ENCODE peak calls at places on chromosome 5, in eight cellular contexts. X is thyroid gland, V is adrenal gland, J is sigmoid colon, F is right atrium auricular region, Q is hepatocyte, L is aorta, B is psoas muscle. T is an unnamed sample.
A peak's percentile ranks its signal among the peaks of the same experiment; 100 is the strongest.

GRCh38 chr5:44506561-44506960 is 117.3 kb upstream of the FGF10 start:
- DNase-seq in Q (no peak), L (no peak), B (no peak), X (no peak), F (no peak), J (no peak), V (no peak), T (no peak)

GRCh38 chr5:59300930-59301329 is 592.6 kb downstream of the PDE4D start:
- DNase-seq in V (no peak), Q (peak; percentile 14), J (no peak), L (no peak), F (no peak), B (no peak), X (no peak), T (no peak)

GRCh38 chr5:174307031-174307408 is 261.5 kb downstream of the NSG2 start:
- DNase-seq in F (peak; percentile 21), V (no peak), J (no peak), X (no peak), Q (no peak), B (no peak), L (no peak), T (no peak)

GRCh38 chr5:150465926-150466325 is 16.4 kb upstream of the RPS14 start:
- DNase-seq in X (no peak), Q (no peak), V (peak; percentile 63), F (no peak), B (no peak), L (no peak), J (no peak), T (no peak)

GRCh38 chr5:67262202-67262601 is 65.6 kb upstream of the CD180 start:
- DNase-seq in F (no peak), Q (no peak), V (no peak), L (no peak), X (no peak), B (no peak), J (no peak), T (no peak)

GRCh38 chr5:122192883-122193496 is 63.6 kb downstream of the ZNF474 start:
- DNase-seq in X (peak; percentile 7), L (no peak), Q (peak; percentile 85), J (no peak), F (no peak), B (no peak), V (peak; percentile 57), T (peak; percentile 22)

GRCh38 chr5:132458226-132458560 is 32.4 kb downstream of the IRF1 start:
- DNase-seq in Q (no peak), V (no peak), J (no peak), B (no peak), F (no peak), L (no peak), X (no peak), T (no peak)

GRCh38 chr5:15480436-15480835 is 19.5 kb upstream of the FBXL7 start:
- DNase-seq in F (no peak), Q (no peak), L (no peak), J (no peak), B (no peak), X (no peak), V (no peak), T (no peak)

GRCh38 chr5:115530426-115530825 is 14.1 kb downstream of the FEM1C start:
- DNase-seq in B (no peak), L (no peak), Q (no peak), J (no peak), F (no peak), X (no peak), V (no peak), T (no peak)

GRCh38 chr5:164013077-164013670 is 507.8 kb downstream of the MAT2B start:
- DNase-seq in V (peak; percentile 82), J (peak; percentile 69), X (peak; percentile 53), F (no peak), Q (peak; percentile 80), B (peak; percentile 8), L (no peak), T (peak; percentile 67)

DNA sequence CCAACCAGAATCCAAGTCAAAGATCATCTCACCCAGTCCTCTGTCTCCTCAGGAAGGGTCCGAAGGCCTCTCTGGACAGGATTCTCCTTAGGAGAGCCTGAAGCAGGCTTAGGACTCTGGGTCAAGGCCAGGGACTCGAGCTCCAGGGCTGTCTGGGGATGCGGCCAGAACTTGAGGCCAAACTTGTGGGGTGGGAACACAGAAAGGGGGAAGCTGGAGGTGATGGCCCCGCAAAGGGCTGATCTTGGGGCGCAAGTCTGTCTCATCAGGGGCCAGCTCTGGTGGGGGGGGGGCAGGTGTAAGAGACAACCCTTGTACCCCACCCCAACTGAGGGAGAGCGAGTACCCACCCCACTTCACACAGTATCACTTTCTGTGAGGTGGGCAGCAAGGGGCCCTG is 109.8 kb downstream of the PSD2 start:
- DNase-seq in V (no peak), J (peak; percentile 62), L (no peak), X (no peak), B (no peak), F (no peak), Q (no peak), T (no peak)
- H3K4me3 ChIP-seq in V (no peak overlapping the region), J (no peak overlapping the region), L (no peak overlapping the region), X (no peak overlapping the region), B (peak overlapping the region; percentile 82), F (no peak overlapping the region), Q (no peak overlapping the region), T (no peak overlapping the region)

GRCh38 chr5:141389153-141390042 is 1.9 kb downstream of the PCDHGB4 start:
- DNase-seq in J (no peak), L (peak; percentile 58), Q (no peak), F (no peak), V (peak; percentile 20), X (no peak), B (no peak), T (no peak)

GRCh38 chr5:141383345-141383744 is 803 bp downstream of the PCDHGA7 start:
- DNase-seq in L (peak; percentile 43), F (no peak), X (no peak), Q (no peak), J (no peak), B (no peak), V (no peak), T (no peak)

GRCh38 chr5:141388661-141389060 is 1.2 kb downstream of the PCDHGB4 start:
- DNase-seq in L (no peak), J (no peak), B (no peak), V (no peak), X (no peak), F (no peak), Q (no peak), T (no peak)

GRCh38 chr5:141382469-141383294 is at the start of gene PCDHGA7:
- DNase-seq in V (no peak), F (no peak), L (peak; percentile 58), B (no peak), Q (no peak), X (peak; percentile 22), J (peak; percentile 30), T (no peak)

DNA sequence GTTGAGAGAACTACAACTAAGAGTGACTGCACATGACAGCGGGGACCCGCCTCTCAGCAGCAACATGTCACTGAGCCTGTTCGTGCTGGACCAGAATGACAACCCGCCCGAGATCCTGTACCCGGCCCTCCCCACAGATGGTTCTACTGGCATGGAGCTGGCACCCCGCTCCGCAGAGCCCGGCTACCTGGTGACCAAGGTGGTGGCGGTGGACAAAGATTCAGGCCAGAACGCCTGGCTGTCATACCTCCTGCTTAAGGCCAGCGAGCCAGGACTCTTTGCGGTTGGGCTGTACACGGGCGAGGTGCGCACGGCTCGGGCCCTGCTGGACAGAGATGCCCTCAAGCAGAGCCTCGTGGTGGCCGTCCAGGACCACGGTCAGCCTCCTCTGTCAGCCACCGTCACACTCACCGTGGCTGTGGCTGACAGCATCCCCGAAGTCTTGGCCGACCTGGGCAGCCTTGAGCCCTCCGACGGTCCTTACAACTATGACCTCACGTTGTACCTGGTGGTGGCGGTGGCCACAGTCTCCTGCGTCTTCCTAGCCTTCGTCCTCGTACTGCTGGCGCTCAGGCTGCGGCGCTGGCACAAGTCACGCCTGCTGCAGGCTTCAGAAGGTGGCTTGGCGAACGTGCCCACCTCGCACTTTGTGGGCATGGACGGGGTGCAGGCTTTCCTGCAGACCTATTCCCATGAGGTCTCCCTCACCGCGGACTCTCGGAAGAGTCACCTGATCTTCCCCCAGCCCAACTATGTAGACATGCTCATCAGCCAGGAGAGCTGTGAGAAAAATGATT is 2.1 kb downstream of the PCDHGA7 start:
- DNase-seq in B (no peak), Q (no peak), X (no peak), V (peak; percentile 31), F (no peak), L (peak; percentile 56), J (no peak), T (no peak)
- H3K9me3 ChIP-seq in B (no peaks in the 10 kb centered on the region), Q (peaks cover 12% of the 10 kb centered on the region), X (no peaks in the 10 kb centered on the region), V (peaks cover 24% of the 10 kb centered on the region), F (peaks cover 6% of the 10 kb centered on the region), L (peaks cover 31% of the 10 kb centered on the region), J (peaks cover 60% of the 10 kb centered on the region), T (peaks cover 65% of the 10 kb centered on the region)

GRCh38 chr5:107572800-107573368 is 97.9 kb downstream of the EFNA5 start:
- DNase-seq in B (no peak), J (no peak), X (no peak), F (no peak), V (no peak), L (no peak), Q (no peak), T (no peak)

GRCh38 chr5:107578051-107578635 is 92.6 kb downstream of the EFNA5 start:
- DNase-seq in J (no peak), V (no peak), X (no peak), Q (no peak), F (no peak), B (no peak), L (no peak), T (no peak)

GRCh38 chr5:107577551-107577950 is 93.2 kb downstream of the EFNA5 start:
- DNase-seq in L (no peak), B (no peak), Q (no peak), X (no peak), J (no peak), V (no peak), F (no peak), T (no peak)

GRCh38 chr5:107576155-107576554 is 94.6 kb downstream of the EFNA5 start:
- DNase-seq in Q (no peak), F (no peak), V (no peak), J (no peak), L (no peak), B (no peak), X (no peak), T (no peak)

DNA sequence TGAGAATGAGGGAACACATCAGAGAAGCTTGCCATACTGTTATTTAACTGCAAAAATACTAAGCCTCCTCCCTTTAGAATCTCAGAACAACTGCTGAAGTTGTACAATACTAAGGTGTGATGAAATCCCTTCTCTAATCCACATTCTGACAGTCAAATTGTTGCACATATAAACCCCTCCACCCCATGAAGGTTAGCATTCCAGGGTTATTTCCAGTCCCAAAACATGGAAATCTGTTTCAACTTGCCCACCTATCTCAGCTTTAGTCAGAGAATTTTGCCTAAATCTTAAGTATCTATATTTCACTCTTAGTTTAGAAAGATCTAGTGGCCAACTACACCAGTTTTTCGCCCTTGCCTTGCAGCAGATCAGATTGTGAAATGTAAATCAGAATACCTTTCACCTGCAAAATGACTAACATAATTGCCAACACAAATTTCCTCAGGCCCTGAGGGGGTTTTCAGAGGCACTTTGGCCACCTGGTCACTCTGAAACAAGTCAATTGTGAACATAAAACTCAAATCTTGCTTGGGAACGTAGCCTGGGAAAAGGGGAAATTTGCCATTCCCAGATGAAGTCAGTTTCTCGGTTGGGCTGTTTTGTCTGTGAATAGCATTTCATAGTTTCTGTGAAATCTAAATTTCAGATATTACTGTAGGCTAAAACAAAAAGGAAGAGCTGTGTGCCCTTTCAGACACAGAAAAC is 93.8 kb downstream of the EFNA5 start:
- DNase-seq in X (no peak), F (no peak), Q (no peak), B (no peak), L (no peak), J (no peak), V (no peak), T (no peak)
- H3K27ac ChIP-seq in X (no peak overlapping the region), F (peak overlapping the region; percentile 17), Q (no peak overlapping the region), B (no peak overlapping the region), L (no peak overlapping the region), J (no peak overlapping the region), V (no peak overlapping the region), T (no peak overlapping the region)

GRCh38 chr5:31193026-31193425 is 460 bp upstream of the CDH6 start:
- DNase-seq in X (no peak), B (no peak), F (no peak), V (no peak), L (no peak), Q (no peak), J (no peak), T (no peak)
- H3K4me3 ChIP-seq in X (no peak overlapping the region), B (peak overlapping the region; percentile 57), F (no peak overlapping the region), V (no peak overlapping the region), L (no peak overlapping the region), Q (peak overlapping the region; percentile 82), J (peak overlapping the region; percentile 38), T (no peak overlapping the region)

T was measured in body of pancreas.